ENCODE peak calls at places on chromosomes 16 and 17, in nine cellular contexts. X is epithelial cell of esophagus; W is dorsolateral prefrontal cortex; P is stimulated activated CD4-positive, alpha-beta T cell treated with anti-CD3 and anti-CD28 coated beads, Interleukin-4, amount 100 ng/mL, for 24 hours; I is AG04450; H is NCI-H226; Z is A172; R is cardiac muscle cell; F is NCI-H1092. Y is an unnamed sample.

GRCh38 chr17:38464723-38465419 is 36.6 kb downstream of the ARHGAP23 start:
- DNase-seq in X (peak; percentile 87), W (peak; percentile 85), P (no peak), I (peak; percentile 83), H (peak; percentile 99), Z (peak; percentile 97), R (peak; percentile 97), F (no peak), Y (no peak)

GRCh38 chr17:76367647-76368046 is 13.9 kb upstream of the PRPSAP1 start:
- DNase-seq in X (no peak), W (no peak), P (no peak), I (no peak), H (no peak), Z (no peak), R (no peak), F (no peak), Y (no peak)

GRCh38 chr17:45092932-45093430 is 31.9 kb downstream of the NMT1 start:
- DNase-seq in X (peak; percentile 97), W (peak; percentile 49), P (no peak), I (peak; percentile 97), H (peak; percentile 97), Z (peak; percentile 99), R (peak; percentile 98), F (peak; percentile 85), Y (peak; percentile 91)

GRCh38 chr16:3363793-3364192 is 8.1 kb downstream of the OR2C1 start:
- DNase-seq in X (no peak), W (no peak), P (no peak), I (no peak), H (peak; percentile 31), Z (no peak), R (no peak), F (no peak), Y (no peak)

GRCh38 chr17:13597723-13598347 is 3.9 kb downstream of the HS3ST3A1 start:
- DNase-seq in X (peak; percentile 51), W (peak; percentile 13), P (peak; percentile 43), I (no peak), H (peak; percentile 34), Z (peak; percentile 73), R (peak; percentile 73), F (no peak), Y (peak; percentile 65)

GRCh38 chr16:72324578-72324977 is 152.6 kb upstream of the PMFBP1 start:
- DNase-seq in X (no peak), W (no peak), P (no peak), I (no peak), H (no peak), Z (no peak), R (no peak), F (no peak), Y (no peak)

GRCh38 chr17:6353161-6353560 is 81.8 kb downstream of the AIPL1 start:
- DNase-seq in X (no peak), W (no peak), P (no peak), I (no peak), H (no peak), Z (no peak), R (no peak), F (no peak), Y (no peak)

GRCh38 chr17:14510136-14510535 is 209.3 kb downstream of the HS3ST3B1 start:
- DNase-seq in X (peak; percentile 35), W (no peak), P (no peak), I (no peak), H (no peak), Z (no peak), R (no peak), F (no peak), Y (no peak)

GRCh38 chr16:87076950-87077749 is 240.0 kb downstream of the C16orf95 start:
- DNase-seq in X (peak; percentile 78), W (no peak), P (peak; percentile 20), I (peak; percentile 18), H (peak; percentile 56), Z (peak; percentile 68), R (peak; percentile 64), F (no peak), Y (no peak)

GRCh38 chr16:49860593-49860992 is 4.7 kb upstream of the ZNF423 start:
- DNase-seq in X (no peak), W (no peak), P (no peak), I (no peak), H (no peak), Z (no peak), R (no peak), F (no peak), Y (no peak)

GRCh38 chr17:34464812-34465211 is 101.8 kb upstream of the CCL1 start:
- DNase-seq in X (no peak), W (no peak), P (no peak), I (no peak), H (no peak), Z (no peak), R (no peak), F (no peak), Y (no peak)

GRCh38 chr17:46179375-46179999 is 13.7 kb downstream of the KANSL1 start:
- DNase-seq in X (no peak), W (no peak), P (no peak), I (no peak), H (no peak), Z (no peak), R (no peak), F (no peak), Y (no peak)

GRCh38 chr17:45980855-45981254 is 18.2 kb upstream of the STH start:
- DNase-seq in X (no peak), W (no peak), P (no peak), I (no peak), H (no peak), Z (no peak), R (no peak), F (no peak), Y (no peak)

GRCh38 chr16:87318158-87318644 is 1.0 kb upstream of the C16orf95 start:
- DNase-seq in X (no peak), W (no peak), P (no peak), I (no peak), H (no peak), Z (no peak), R (peak; percentile 20), F (no peak), Y (no peak)

GRCh38 chr16:66087308-66087707 is 279.2 kb upstream of the CDH5 start:
- DNase-seq in X (no peak), W (no peak), P (no peak), I (no peak), H (no peak), Z (no peak), R (no peak), F (no peak), Y (no peak)

GRCh38 chr16:83336630-83337029 is 471.1 kb upstream of the HSBP1 start:
- DNase-seq in X (peak; percentile 70), W (no peak), P (no peak), I (peak; percentile 1), H (no peak), Z (peak; percentile 40), R (peak; percentile 62), F (peak; percentile 14), Y (no peak)

GRCh38 chr17:51059781-51060180 is 60.9 kb downstream of the SPAG9 start:
- DNase-seq in X (no peak), W (no peak), P (no peak), I (no peak), H (peak; percentile 46), Z (peak; percentile 44), R (peak; percentile 25), F (no peak), Y (peak; percentile 87)

Y was measured in trophoblast cell.